ENCODE peak calls at places on chromosomes 1 and 21, in eight cellular contexts. C is hepatocyte; Q is A549; U is CD8-positive, alpha-beta T cell; X is stomach; D is pancreas; L is right cardiac atrium; M is psoas muscle. N is an unnamed sample.

GRCh38 chr1:43605761-43606160 is 44.2 kb upstream of the KDM4A start:
- DNase-seq in Q (no peak), M (no peak), X (no peak), U (no peak), C (no peak), L (no peak), D (no peak), N (no peak)

GRCh38 chr1:10068605-10069294 is 36.0 kb downstream of the UBE4B start:
- DNase-seq in D (no peak), C (no peak), M (no peak), U (no peak), X (no peak), L (no peak), Q (no peak), N (no peak)

GRCh38 chr1:94926365-94926914 is 470 bp downstream of the CNN3 start:
- DNase-seq in M (peak; percentile 69), C (peak; percentile 81), Q (peak; percentile 47), U (peak; percentile 63), L (peak; percentile 87), X (peak; percentile 50), D (peak; percentile 45), N (peak; percentile 68)

GRCh38 chr1:220528679-220529529 is 968 bp downstream of the MARK1 start:
- DNase-seq in M (peak; percentile 62), D (no peak), U (no peak), C (peak; percentile 32), Q (no peak), X (no peak), L (no peak), N (peak; percentile 3)

GRCh38 chr1:179742717-179743678 is at the start of gene FAM163A:
- DNase-seq in C (peak; percentile 32), D (no peak), U (no peak), M (no peak), X (no peak), L (peak; percentile 39), Q (peak; percentile 15), N (peak; percentile 24)

GRCh38 chr1:111656093-111657017 is 36.8 kb downstream of the RAP1A start:
- DNase-seq in C (peak; percentile 44), M (no peak), U (no peak), X (no peak), D (no peak), L (no peak), Q (peak; percentile 30), N (peak; percentile 68)

GRCh38 chr1:212699839-212700596 is at the start of gene BATF3:
- DNase-seq in Q (peak; percentile 29), M (peak; percentile 69), U (no peak), L (peak; percentile 83), C (peak; percentile 20), D (peak; percentile 27), X (peak; percentile 37), N (no peak)

GRCh38 chr1:199313444-199313843 is 674.6 kb downstream of the PTPRC start:
- DNase-seq in U (no peak), M (no peak), X (no peak), D (no peak), L (no peak), C (no peak), Q (no peak), N (no peak)

GRCh38 chr1:31105646-31106045 is 40.1 kb upstream of the PUM1 start:
- DNase-seq in D (no peak), U (no peak), Q (no peak), C (no peak), X (no peak), L (no peak), M (no peak), N (no peak)

GRCh38 chr1:20370628-20371200 is 80.0 kb downstream of the VWA5B1 start:
- DNase-seq in X (no peak), L (no peak), M (no peak), D (no peak), Q (no peak), C (no peak), U (no peak), N (no peak)

GRCh38 chr1:159974350-159974965 is 20.4 kb upstream of the SLAMF9 start:
- DNase-seq in X (no peak), U (peak; percentile 7), C (no peak), L (no peak), D (no peak), M (no peak), Q (no peak), N (no peak)

GRCh38 chr1:52634111-52634510 is 1.1 kb downstream of the SHISAL2A start:
- DNase-seq in X (no peak), D (no peak), L (no peak), Q (no peak), M (no peak), U (no peak), C (no peak), N (no peak)

GRCh38 chr1:150895618-150896017 is 8.7 kb downstream of the CTXND2 start:
- DNase-seq in U (no peak), C (no peak), X (no peak), D (no peak), M (peak; percentile 82), Q (peak; percentile 56), L (no peak), N (no peak)

GRCh38 chr1:77498918-77499317 is 183.5 kb downstream of the ZZZ3 start:
- DNase-seq in M (no peak), D (no peak), Q (no peak), X (no peak), C (no peak), U (no peak), L (no peak), N (no peak)

GRCh38 chr1:12177999-12178441 is 11.2 kb downstream of the TNFRSF1B start:
- DNase-seq in L (peak; percentile 90), U (peak; percentile 93), C (peak; percentile 67), M (peak; percentile 78), X (peak; percentile 63), Q (no peak), D (no peak), N (no peak)

GRCh38 chr1:14598007-14598497 is 433 bp upstream of the KAZN start:
- DNase-seq in L (no peak), X (no peak), D (no peak), C (peak; percentile 47), M (no peak), U (no peak), Q (no peak), N (peak; percentile 61)

GRCh38 chr1:58768971-58769808 is 14.7 kb downstream of the JUN start:
- DNase-seq in U (peak; percentile 56), C (peak; percentile 79), X (peak; percentile 85), L (peak; percentile 89), D (peak; percentile 53), M (peak; percentile 86), Q (peak; percentile 45), N (peak; percentile 78)

GRCh38 chr1:205950826-205951549 is 7.7 kb upstream of the SLC26A9 start:
- DNase-seq in L (no peak), U (no peak), X (no peak), D (no peak), Q (no peak), M (no peak), C (no peak), N (peak; percentile 31)

GRCh38 chr1:27601321-27601770 is 2.6 kb downstream of the AHDC1 start:
- DNase-seq in D (no peak), M (no peak), C (no peak), U (no peak), Q (no peak), L (no peak), X (no peak), N (no peak)
- H3K4me3 ChIP-seq in D (peak overlapping the region; percentile 84), M (peak overlapping the region; percentile 99), C (peak overlapping the region; percentile 88), U (no peak overlapping the region), Q (peak overlapping the region; percentile 90), L (peak overlapping the region; percentile 84), X (peak overlapping the region; percentile 84), N (peak overlapping the region; percentile 96)

GRCh38 chr21:34936299-34936698 is 112.8 kb downstream of the RUNX1 start:
- DNase-seq in U (no peak), X (no peak), C (no peak), M (no peak), L (no peak), Q (no peak), D (no peak), N (no peak)
- H3K4me1 ChIP-seq in U (peaks cover 65% of the 10 kb centered on the region), X (no peaks in the 10 kb centered on the region), C (peaks cover 16% of the 10 kb centered on the region), M (no peaks in the 10 kb centered on the region), L (peaks cover 1% of the 10 kb centered on the region), Q (peaks cover 18% of the 10 kb centered on the region), D (no peaks in the 10 kb centered on the region), N (no peaks in the 10 kb centered on the region)

DNA sequence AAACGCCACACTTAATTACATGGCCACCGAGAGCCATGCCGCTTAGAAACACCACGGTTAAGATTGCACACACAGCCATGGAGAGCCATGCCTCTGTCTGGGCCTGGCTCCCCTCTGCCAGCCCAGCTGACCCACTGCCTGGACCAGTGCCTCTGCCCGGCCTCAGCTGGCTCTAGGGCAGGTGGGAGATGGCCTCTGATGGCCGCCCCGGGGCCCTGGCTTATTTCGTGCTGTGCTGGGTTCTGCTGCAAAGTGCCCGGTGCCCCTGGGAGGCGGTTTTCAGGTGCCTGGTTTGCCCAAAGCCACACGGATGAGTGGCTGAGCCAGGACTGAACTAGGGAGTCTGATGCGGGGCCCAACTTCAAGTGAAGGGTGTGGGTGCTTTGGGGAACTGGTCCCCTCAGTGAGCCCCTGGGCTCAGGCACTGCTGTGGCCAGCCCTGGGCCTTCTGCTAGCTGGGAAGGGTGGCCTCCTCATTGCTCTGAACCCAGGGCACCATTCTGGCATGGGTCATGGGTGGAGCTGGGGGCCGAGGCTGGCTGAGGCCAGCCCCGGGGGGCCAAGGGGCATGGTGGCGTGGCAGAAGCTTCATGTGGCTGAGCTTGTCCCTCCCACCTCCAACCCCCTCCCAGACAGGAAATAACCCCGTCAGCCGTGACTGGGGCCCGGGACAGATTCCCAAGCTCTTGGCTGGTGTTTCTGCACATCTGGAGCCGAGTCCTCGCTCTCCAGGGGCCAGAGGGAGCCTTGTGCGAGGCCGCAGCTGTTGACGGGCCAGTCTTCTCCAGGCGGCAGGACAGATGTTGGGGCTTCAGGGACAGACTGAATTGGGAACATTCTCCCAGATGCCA is 1.9 kb upstream of the GPR153 start:
- DNase-seq in U (no peak), M (peak; percentile 88), C (no peak), Q (no peak), L (peak; percentile 88), D (no peak), X (no peak), N (no peak)
- H3K4me3 ChIP-seq in U (no peak overlapping the region), M (no peak overlapping the region), C (no peak overlapping the region), Q (no peak overlapping the region), L (no peak overlapping the region), D (no peak overlapping the region), X (no peak overlapping the region), N (no peak overlapping the region)

DNA sequence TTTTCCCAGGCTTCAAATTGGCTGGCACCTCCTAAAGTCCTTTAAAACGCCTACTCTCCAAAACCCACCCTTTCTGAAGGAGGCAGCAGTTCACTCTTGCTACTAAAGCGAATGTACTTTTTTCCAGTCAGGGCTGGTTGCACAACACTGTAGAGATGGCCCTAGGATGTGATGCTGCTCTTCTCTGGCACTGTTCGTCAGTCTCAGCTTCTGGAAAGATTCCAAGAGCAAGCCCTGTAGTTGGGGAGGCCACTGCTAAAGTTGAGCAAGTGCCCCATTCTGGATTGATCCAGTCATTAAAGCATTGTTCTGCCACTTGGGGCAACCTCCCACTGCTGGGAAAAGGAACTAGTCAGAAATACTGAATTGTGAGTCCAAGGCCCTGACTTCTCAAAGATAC is 28.5 kb upstream of the KCNQ4 start:
- DNase-seq in U (no peak), M (no peak), D (no peak), Q (no peak), X (no peak), C (peak; percentile 28), L (no peak), N (no peak)
- H3K4me1 ChIP-seq in U (no peaks in the 10 kb centered on the region), M (peaks cover 43% of the 10 kb centered on the region), D (no peaks in the 10 kb centered on the region), Q (peaks cover 21% of the 10 kb centered on the region), X (peaks cover 12% of the 10 kb centered on the region), C (peaks cover 12% of the 10 kb centered on the region), L (peaks cover 3% of the 10 kb centered on the region), N (no peaks in the 10 kb centered on the region)

GRCh38 chr1:192812420-192813209 is 3.8 kb downstream of the RGS2 start:
- DNase-seq in X (no peak), U (no peak), L (no peak), M (no peak), D (no peak), Q (no peak), C (no peak), N (peak; percentile 31)
- H3K4me3 ChIP-seq in X (peak overlapping the region; percentile 76), U (no peak overlapping the region), L (no peak overlapping the region), M (no peak overlapping the region), D (no peak overlapping the region), Q (no peak overlapping the region), C (no peak overlapping the region), N (no peak overlapping the region)

N was measured in cardiac muscle cell.